ENCODE peak calls at places on chromosomes 2 and 18, in five cellular contexts. G is KBM-7, W is RKO, C is HS-27A, S is transverse colon. V is an unnamed sample.

GRCh38 chr18:35861367-35862114 is 110.9 kb upstream of the RMP24 start:
- DNase-seq in C (no peak), W (no peak), G (no peak), S (no peak), V (no peak)

GRCh38 chr2:48175254-48175653 is 269.0 kb upstream of the FBXO11 start:
- DNase-seq in W (no peak), S (no peak), G (no peak), C (peak), V (no peak)

GRCh38 chr18:34626404-34627137 is 83.5 kb upstream of the DTNA start:
- DNase-seq in C (no peak), W (no peak), G (no peak), S (no peak), V (no peak)

GRCh38 chr18:48785686-48786470 is 164.9 kb downstream of the SMAD7 start:
- DNase-seq in C (no peak), G (no peak), S (no peak), W (no peak), V (no peak)

GRCh38 chr2:72689579-72690170 is 136.2 kb downstream of the EXOC6B start:
- DNase-seq in C (no peak), G (no peak), W (no peak), S (no peak), V (no peak)

GRCh38 chr2:54673501-54673998 is 49.9 kb upstream of the EML6 start:
- DNase-seq in W (no peak), G (no peak), C (no peak), S (peak), V (peak)

GRCh38 chr18:32351014-32351413 is 119.7 kb downstream of the GAREM1 start:
- DNase-seq in G (no peak), C (no peak), W (no peak), S (no peak), V (no peak)

GRCh38 chr2:239182981-239183791 is 217.6 kb downstream of the HDAC4 start:
- DNase-seq in C (no peak), W (no peak), G (no peak), S (no peak), V (no peak)

GRCh38 chr2:113127646-113128385 is 418 bp downstream of the IL1RN start:
- DNase-seq in W (no peak), S (no peak), G (no peak), C (no peak), V (no peak)

GRCh38 chr2:145797692-145798091 is 1277.8 kb upstream of the ZEB2 start:
- DNase-seq in S (no peak), C (no peak), W (no peak), G (no peak), V (no peak)

GRCh38 chr2:27807476-27807875 is 36.0 kb downstream of the MRPL33 start:
- DNase-seq in C (no peak), G (peak), W (peak), S (peak), V (peak)

GRCh38 chr2:67260348-67261277 is 136.5 kb upstream of the ETAA1 start:
- DNase-seq in W (peak), G (no peak), S (peak), C (peak), V (peak)

GRCh38 chr2:222959358-222959757 is 92.6 kb upstream of the KCNE4 start:
- DNase-seq in S (no peak), C (peak), W (peak), G (no peak), V (no peak)

GRCh38 chr2:130819226-130819914 is 17.3 kb upstream of the ARHGEF4 start:
- DNase-seq in S (no peak), W (no peak), C (no peak), G (no peak), V (no peak)

GRCh38 chr2:190804182-190804795 is 76.3 kb upstream of the GLS start:
- DNase-seq in C (no peak), G (no peak), S (no peak), W (peak), V (no peak)

GRCh38 chr18:65620076-65620696 is 130.6 kb upstream of the CDH7 start:
- DNase-seq in C (no peak), G (no peak), S (no peak), W (no peak), V (no peak)

GRCh38 chr2:46471-47345 is at the start of gene FAM110C:
- DNase-seq in G (peak), C (no peak), W (peak), S (peak), V (peak)

GRCh38 chr2:239874636-239875356 is 150.3 kb downstream of the NDUFA10 start:
- DNase-seq in C (no peak), S (no peak), W (no peak), G (no peak), V (peak)

GRCh38 chr2:239002960-239003932 is 155.4 kb downstream of the TWIST2 start:
- DNase-seq in C (no peak), G (no peak), S (no peak), W (no peak), V (no peak)

GRCh38 chr2:203691149-203691548 is 15.3 kb upstream of the CD28 start:
- DNase-seq in S (no peak), C (no peak), G (no peak), W (no peak), V (no peak)

GRCh38 chr2:175111200-175111657 is 56.8 kb downstream of the ATF2 start:
- DNase-seq in C (peak), S (no peak), G (peak), W (peak), V (no peak)

GRCh38 chr2:71892896-71893295 is 254.8 kb downstream of the CYP26B1 start:
- DNase-seq in W (no peak), S (no peak), G (no peak), C (no peak), V (no peak)

GRCh38 chr18:63534615-63535014 is 7.6 kb upstream of the SERPINB12 start:
- DNase-seq in S (no peak), G (no peak), C (no peak), W (no peak), V (no peak)

GRCh38 chr2:3465844-3466481 is 53.4 kb downstream of the ADI1 start:
- DNase-seq in C (peak), S (no peak), W (peak), G (no peak), V (no peak)

GRCh38 chr2:237731663-237732062 is 66.9 kb upstream of the RBM44 start:
- DNase-seq in G (no peak), W (peak), C (no peak), S (no peak), V (no peak)

GRCh38 chr2:23425338-23425871 is 40.4 kb downstream of the KLHL29 start:
- DNase-seq in S (no peak), C (no peak), G (no peak), W (no peak), V (no peak)

GRCh38 chr2:219727771-219728429 is 100.5 kb downstream of the SLC4A3 start:
- DNase-seq in W (no peak), S (no peak), C (no peak), G (no peak), V (no peak)

V was measured in stomach.